ENCODE peak calls at places on chromosomes 6 and 20, in ten cellular contexts. K is CD8-positive, alpha-beta T cell; U is thoracic aorta; F is tibial artery; G is MM.1S; H is esophagus squamous epithelium; Z is dorsolateral prefrontal cortex; O is CD8-positive, alpha-beta memory T cell; M is upper lobe of right lung; T is ovary. N is an unnamed sample.

GRCh38 chr6:16901777-16902176 is 140.5 kb upstream of the ATXN1 start:
- DNase-seq in K (no peak), U (peak), F (peak), G (no peak), H (no peak), Z (peak), O (no peak), M (peak), T (peak), N (no peak)

GRCh38 chr20:62307226-62308101 is 4.7 kb downstream of the ADRM1 start:
- DNase-seq in K (no peak), U (no peak), F (no peak), G (no peak), H (no peak), Z (no peak), O (no peak), M (no peak), T (no peak), N (no peak)

GRCh38 chr20:45913105-45913504 is 1.1 kb upstream of the PLTP start:
- DNase-seq in K (no peak), U (no peak), F (no peak), G (no peak), H (no peak), Z (no peak), O (no peak), M (no peak), T (no peak), N (no peak)

GRCh38 chr20:23167436-23167835 is 81.3 kb upstream of the CD93 start:
- DNase-seq in K (no peak), U (no peak), F (no peak), G (no peak), H (no peak), Z (no peak), O (no peak), M (no peak), T (no peak), N (no peak)

GRCh38 chr6:160419488-160419887 is 71.3 kb downstream of the SLC22A3 start:
- DNase-seq in K (no peak), U (no peak), F (no peak), G (no peak), H (no peak), Z (no peak), O (no peak), M (no peak), T (no peak), N (no peak)

GRCh38 chr6:158605266-158605878 is 39.2 kb downstream of the DYNLT1 start:
- DNase-seq in K (peak), U (no peak), F (peak), G (peak), H (no peak), Z (peak), O (peak), M (no peak), T (peak), N (peak)

GRCh38 chr6:39979461-39980328 is 45.4 kb upstream of the MOCS1 start:
- DNase-seq in K (no peak), U (no peak), F (no peak), G (no peak), H (no peak), Z (no peak), O (no peak), M (no peak), T (no peak), N (no peak)

GRCh38 chr6:124683507-124683906 is 278.7 kb upstream of the RNF217 start:
- DNase-seq in K (no peak), U (no peak), F (no peak), G (no peak), H (no peak), Z (peak), O (no peak), M (no peak), T (no peak), N (no peak)

GRCh38 chr6:35048631-35049083 is 92.5 kb downstream of the TCP11 start:
- DNase-seq in K (peak), U (no peak), F (peak), G (peak), H (no peak), Z (no peak), O (no peak), M (no peak), T (peak), N (no peak)

GRCh38 chr20:33099842-33100538 is 20.5 kb downstream of the BPIFB4 start:
- DNase-seq in K (no peak), U (no peak), F (no peak), G (no peak), H (no peak), Z (no peak), O (no peak), M (no peak), T (no peak), N (no peak)

GRCh38 chr6:122877302-122877701 is 88.2 kb downstream of the SMPDL3A start:
- DNase-seq in K (no peak), U (no peak), F (no peak), G (no peak), H (no peak), Z (no peak), O (no peak), M (no peak), T (no peak), N (no peak)

GRCh38 chr6:119348308-119349040 is 1.1 kb downstream of the MAN1A1 start:
- DNase-seq in K (peak), U (no peak), F (peak), G (peak), H (no peak), Z (no peak), O (peak), M (peak), T (peak), N (peak)

GRCh38 chr6:13795041-13795748 is 19.2 kb downstream of the MCUR1 start:
- DNase-seq in K (peak), U (peak), F (peak), G (peak), H (no peak), Z (peak), O (peak), M (peak), T (peak), N (peak)

GRCh38 chr20:13349240-13349604 is 128.1 kb downstream of the ISM1 start:
- DNase-seq in K (no peak), U (no peak), F (no peak), G (no peak), H (no peak), Z (no peak), O (no peak), M (no peak), T (no peak), N (no peak)

GRCh38 chr20:48578397-48579098 is 249.3 kb downstream of the PREX1 start:
- DNase-seq in K (no peak), U (no peak), F (no peak), G (no peak), H (no peak), Z (no peak), O (no peak), M (no peak), T (no peak), N (no peak)

GRCh38 chr20:49119972-49120371 is 68.2 kb downstream of the STAU1 start:
- DNase-seq in K (no peak), U (no peak), F (no peak), G (peak), H (no peak), Z (no peak), O (no peak), M (no peak), T (no peak), N (no peak)

GRCh38 chr20:45405566-45406259 is 2.4 kb upstream of the DBNDD2 start:
- DNase-seq in K (no peak), U (no peak), F (peak), G (no peak), H (no peak), Z (peak), O (no peak), M (peak), T (peak), N (no peak)

GRCh38 chr6:52426667-52427066 is 6.5 kb downstream of the EFHC1 start:
- DNase-seq in K (no peak), U (no peak), F (no peak), G (no peak), H (no peak), Z (no peak), O (no peak), M (no peak), T (no peak), N (no peak)

GRCh38 chr20:31869942-31870702 is at the start of the genes DUSP15 and TTLL9:
- DNase-seq in K (no peak), U (no peak), F (peak), G (no peak), H (no peak), Z (peak), O (no peak), M (peak), T (peak), N (no peak)

GRCh38 chr6:23446394-23447001 is 679.5 kb upstream of the NRSN1 start:
- DNase-seq in K (no peak), U (no peak), F (no peak), G (peak), H (no peak), Z (peak), O (no peak), M (no peak), T (no peak), N (no peak)

GRCh38 chr6:13065596-13065995 is 262.7 kb downstream of the TBC1D7 start:
- DNase-seq in K (no peak), U (no peak), F (no peak), G (no peak), H (no peak), Z (no peak), O (no peak), M (no peak), T (no peak), N (no peak)

GRCh38 chr6:27667651-27668441 is 194.9 kb upstream of the ZNF184 start:
- DNase-seq in K (no peak), U (no peak), F (no peak), G (no peak), H (no peak), Z (no peak), O (no peak), M (no peak), T (no peak), N (peak)

GRCh38 chr20:22582386-22582959 is 1.9 kb downstream of the FOXA2 start:
- DNase-seq in K (no peak), U (no peak), F (no peak), G (no peak), H (no peak), Z (no peak), O (no peak), M (peak), T (no peak), N (no peak)

GRCh38 chr6:37774028-37774680 is 45.4 kb upstream of the ZFAND3 start:
- DNase-seq in K (no peak), U (no peak), F (no peak), G (no peak), H (no peak), Z (peak), O (no peak), M (no peak), T (no peak), N (no peak)

GRCh38 chr6:45049188-45049843 is 278.8 kb upstream of the RUNX2 start:
- DNase-seq in K (no peak), U (no peak), F (no peak), G (no peak), H (no peak), Z (no peak), O (no peak), M (no peak), T (no peak), N (peak)

GRCh38 chr6:21587182-21587924 is 6.2 kb upstream of the SOX4 start:
- DNase-seq in K (no peak), U (no peak), F (peak), G (peak), H (no peak), Z (peak), O (no peak), M (peak), T (peak), N (peak)

GRCh38 chr6:11806561-11807317 is 28.1 kb upstream of the ADTRP start:
- DNase-seq in K (peak), U (no peak), F (no peak), G (no peak), H (no peak), Z (no peak), O (no peak), M (no peak), T (no peak), N (peak)

GRCh38 chr20:51902933-51903332 is 100.6 kb upstream of the SALL4 start:
- DNase-seq in K (no peak), U (no peak), F (no peak), G (no peak), H (no peak), Z (no peak), O (no peak), M (peak), T (no peak), N (no peak)

GRCh38 chr6:137146206-137146605 is 27.2 kb downstream of the IL22RA2 start:
- DNase-seq in K (no peak), U (no peak), F (no peak), G (no peak), H (no peak), Z (no peak), O (no peak), M (no peak), T (no peak), N (no peak)

DNA sequence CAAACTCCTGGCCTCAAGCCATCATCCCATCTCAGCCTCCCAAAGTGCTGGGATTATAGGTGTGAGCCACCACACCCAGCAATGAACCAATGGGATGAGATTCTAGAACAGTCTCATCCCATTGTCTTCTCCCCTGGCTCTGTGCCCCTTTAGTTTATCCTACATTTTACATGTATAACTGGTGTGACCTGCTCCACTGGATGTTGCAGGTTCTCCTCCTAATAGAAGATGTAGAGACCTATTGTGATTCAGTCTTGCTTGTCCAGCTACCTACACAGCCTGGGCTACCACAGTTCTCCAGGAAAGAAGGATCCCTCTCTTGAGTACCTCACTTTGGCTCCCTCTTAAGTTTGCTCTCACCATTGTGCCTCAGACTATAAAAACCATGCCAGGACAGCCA is 2.0 kb upstream of the FKBPL start:
- DNase-seq in K (no peak), U (no peak), F (no peak), G (no peak), H (no peak), Z (no peak), O (no peak), M (no peak), T (no peak), N (no peak)
- H3K27ac ChIP-seq in K (no peak), U (no peak), F (no peak), G (no peak), H (peak), Z (no peak), O (no peak), M (no peak), T (no peak), N (no peak)

DNA sequence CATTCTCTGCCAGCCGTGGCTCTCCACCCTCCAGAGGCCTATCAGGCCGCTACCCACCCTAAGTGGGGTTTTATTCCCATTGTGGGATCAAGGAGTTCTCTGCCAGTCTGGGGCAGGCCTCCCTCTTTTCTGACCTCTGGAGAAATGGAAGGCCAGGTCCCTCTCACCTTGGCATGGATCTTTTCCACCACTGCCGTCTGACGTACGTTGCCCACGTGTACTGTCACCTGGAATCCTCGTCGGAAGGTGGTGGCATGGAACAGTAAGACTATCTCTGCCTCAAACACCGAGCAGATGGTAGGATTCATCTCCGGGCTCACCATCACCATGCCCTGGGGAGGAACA is 7.3 kb downstream of the GTPBP2 start:
- DNase-seq in K (no peak), U (no peak), F (no peak), G (no peak), H (no peak), Z (no peak), O (no peak), M (no peak), T (no peak), N (no peak)
- H3K27ac ChIP-seq in K (no peak), U (no peak), F (no peak), G (no peak), H (no peak), Z (no peak), O (no peak), M (no peak), T (no peak), N (no peak)

GRCh38 chr6:24818346-24818745 is 19.6 kb upstream of the ARMH2 start:
- DNase-seq in K (no peak), U (no peak), F (no peak), G (no peak), H (no peak), Z (no peak), O (no peak), M (no peak), T (no peak), N (no peak)
- H3K27ac ChIP-seq in K (no peak), U (no peak), F (no peak), G (no peak), H (no peak), Z (no peak), O (no peak), M (no peak), T (no peak), N (no peak)

GRCh38 chr20:61002090-61002489 is 250.0 kb upstream of the CDH4 start:
- DNase-seq in K (no peak), U (no peak), F (no peak), G (no peak), H (no peak), Z (no peak), O (no peak), M (no peak), T (no peak), N (no peak)
- H3K27ac ChIP-seq in K (no peak), U (no peak), F (no peak), G (no peak), H (no peak), Z (no peak), O (no peak), M (no peak), T (no peak), N (no peak)

GRCh38 chr6:129946439-129947140 is 71.8 kb upstream of the L3MBTL3 start:
- DNase-seq in K (no peak), U (no peak), F (no peak), G (no peak), H (no peak), Z (no peak), O (no peak), M (no peak), T (no peak), N (no peak)
- H3K27ac ChIP-seq in K (no peak), U (no peak), F (no peak), G (no peak), H (no peak), Z (no peak), O (no peak), M (no peak), T (no peak), N (no peak)

GRCh38 chr20:5657190-5657872 is 92.9 kb upstream of the SHLD1 start:
- DNase-seq in K (no peak), U (no peak), F (no peak), G (no peak), H (no peak), Z (no peak), O (no peak), M (no peak), T (peak), N (peak)

GRCh38 chr20:5657873-5658200 is 92.4 kb upstream of the SHLD1 start:
- DNase-seq in K (no peak), U (no peak), F (no peak), G (no peak), H (no peak), Z (no peak), O (no peak), M (no peak), T (no peak), N (no peak)

GRCh38 chr20:5654557-5654956 is 95.6 kb upstream of the SHLD1 start:
- DNase-seq in K (no peak), U (no peak), F (no peak), G (no peak), H (no peak), Z (no peak), O (no peak), M (no peak), T (no peak), N (peak)

GRCh38 chr20:5658897-5659296 is 91.3 kb upstream of the SHLD1 start:
- DNase-seq in K (no peak), U (peak), F (peak), G (no peak), H (no peak), Z (peak), O (peak), M (no peak), T (peak), N (peak)

GRCh38 chr20:5656136-5656535 is 94.1 kb upstream of the SHLD1 start:
- DNase-seq in K (no peak), U (no peak), F (peak), G (no peak), H (no peak), Z (no peak), O (no peak), M (no peak), T (no peak), N (no peak)
- H3K27ac ChIP-seq in K (no peak), U (no peak), F (no peak), G (no peak), H (no peak), Z (no peak), O (no peak), M (peak), T (no peak), N (no peak)

N was measured in foreskin keratinocyte.